ENCODE peak calls at places on chromosome 4, in six cellular contexts. F is IMR-90, S is H9, C is trophoblast cell, Y is neuronal stem cell, J is H1. Q is an unnamed sample.

GRCh38 chr4:59553739-59554126 is 1646.4 kb upstream of the ADGRL3 start:
- DNase-seq in J (no peak), S (no peak), Y (no peak), F (no peak), C (peak; percentile 56), Q (peak; percentile 61)

GRCh38 chr4:150976478-150977118 is 38.5 kb downstream of the LRBA start:
- DNase-seq in Y (peak; percentile 8), F (no peak), S (peak; percentile 52), C (no peak), J (no peak), Q (no peak)

GRCh38 chr4:67565284-67565683 is 6.8 kb downstream of the STAP1 start:
- DNase-seq in F (peak; percentile 22), C (no peak), Y (no peak), J (no peak), S (no peak), Q (no peak)

GRCh38 chr4:82748176-82748575 is 50.4 kb downstream of the SCD5 start:
- DNase-seq in C (no peak), S (no peak), J (no peak), Y (no peak), F (peak; percentile 65), Q (peak; percentile 28)

GRCh38 chr4:151021637-151022334 is 6.7 kb upstream of the LRBA start:
- DNase-seq in C (no peak), F (no peak), J (no peak), S (no peak), Y (no peak), Q (no peak)

GRCh38 chr4:41410049-41410448 is 127.9 kb upstream of the LIMCH1 start:
- DNase-seq in J (no peak), Y (no peak), S (no peak), C (peak; percentile 76), F (peak; percentile 6), Q (peak; percentile 86)

GRCh38 chr4:152936446-152937279 is 540 bp downstream of the FHDC1 start:
- DNase-seq in C (peak; percentile 86), J (no peak), F (peak; percentile 16), Y (peak; percentile 45), S (peak; percentile 62), Q (peak; percentile 40)

GRCh38 chr4:77776182-77777134 is 42.7 kb downstream of the CNOT6L start:
- DNase-seq in Y (no peak), J (no peak), F (peak; percentile 58), C (peak; percentile 52), S (no peak), Q (peak; percentile 50)

GRCh38 chr4:75717332-75717873 is 7.0 kb upstream of the USO1 start:
- DNase-seq in Y (no peak), F (no peak), S (no peak), J (no peak), C (peak; percentile 80), Q (no peak)

GRCh38 chr4:185567828-185568442 is 32.6 kb upstream of the PDLIM3 start:
- DNase-seq in J (no peak), F (peak; percentile 78), C (peak; percentile 78), Y (no peak), S (no peak), Q (peak; percentile 96)
- H3K18ac ChIP-seq in J (no peak overlapping the region), F (peak overlapping the region; percentile 31), C (no peak overlapping the region), Y (no peak overlapping the region), S (no peak overlapping the region), Q (peak overlapping the region; percentile 84)

GRCh38 chr4:15457401-15458201 is 12.1 kb upstream of the CC2D2A start:
- DNase-seq in J (no peak), F (peak; percentile 81), Y (no peak), S (no peak), C (peak; percentile 76), Q (peak; percentile 75)
- H3K18ac ChIP-seq in J (no peak overlapping the region), F (peak overlapping the region; percentile 73), Y (no peak overlapping the region), S (no peak overlapping the region), C (no peak overlapping the region), Q (peak overlapping the region; percentile 7)

DNA sequence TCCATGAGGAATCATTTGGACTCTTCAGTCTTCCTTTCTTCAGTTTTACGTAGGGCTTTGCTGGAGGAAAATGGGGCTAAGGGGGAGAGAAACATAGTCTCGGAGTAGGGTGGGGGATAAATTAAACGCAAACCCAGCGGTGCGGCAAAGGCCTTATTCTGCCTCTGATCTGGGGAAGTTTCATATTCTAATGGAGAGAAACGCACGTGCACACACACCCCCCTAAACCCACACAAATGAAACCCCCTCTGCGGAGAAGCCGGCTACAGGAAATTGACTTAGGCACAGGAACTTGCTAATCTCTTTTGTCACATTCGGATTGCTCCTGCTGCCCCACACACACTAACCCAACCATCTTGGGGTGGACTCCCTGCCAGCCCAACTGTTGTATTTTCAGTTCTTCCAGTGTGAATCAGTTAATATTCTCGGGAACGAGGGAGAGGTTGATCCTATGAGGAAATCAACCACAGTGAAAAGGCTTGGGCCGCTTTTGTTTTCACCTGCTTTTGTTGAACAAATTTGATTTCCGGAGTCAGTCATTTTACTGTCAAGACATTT is at the start of gene RHOH:
- DNase-seq in S (no peak), F (no peak), J (no peak), C (no peak), Y (no peak), Q (no peak)
- H3K18ac ChIP-seq in S (peak within 1 kb of the TSS; percentile 84), F (no peak within 1 kb of the TSS), J (peak within 1 kb of the TSS; percentile 52), C (no peak within 1 kb of the TSS), Y (no peak within 1 kb of the TSS), Q (no peak within 1 kb of the TSS)

GRCh38 chr4:80183196-80184052 is 13.9 kb upstream of the PRDM8 start:
- DNase-seq in F (no peak), J (no peak), S (peak; percentile 36), C (no peak), Y (no peak), Q (no peak)
- H3K18ac ChIP-seq in F (peak overlapping the region; percentile 40), J (no peak overlapping the region), S (no peak overlapping the region), C (no peak overlapping the region), Y (peak overlapping the region; percentile 73), Q (peak overlapping the region; percentile 73)

DNA sequence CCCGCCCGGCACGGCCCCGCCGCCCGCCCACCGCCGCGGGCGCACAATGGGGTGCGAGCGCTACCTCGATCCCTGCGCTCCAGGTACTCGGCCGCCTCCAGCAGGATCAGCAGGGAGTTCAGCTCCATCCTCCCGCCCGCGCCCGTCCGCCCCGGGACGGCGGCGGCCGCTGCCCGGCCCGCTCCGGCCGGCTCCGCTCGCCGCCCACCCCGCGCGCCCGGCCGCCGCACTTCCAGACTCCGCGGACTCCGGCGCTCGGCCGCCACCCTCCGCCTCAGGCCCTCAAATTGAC is at the start of gene MXD4:
- DNase-seq in C (no peak), S (no peak), J (no peak), F (no peak), Y (no peak), Q (no peak)
- H3K18ac ChIP-seq in C (peak within 1 kb of the TSS; percentile 81), S (peak within 1 kb of the TSS; percentile 71), J (no peak within 1 kb of the TSS), F (peak within 1 kb of the TSS; percentile 42), Y (peak within 1 kb of the TSS; percentile 99), Q (peak within 1 kb of the TSS; percentile 84)

DNA sequence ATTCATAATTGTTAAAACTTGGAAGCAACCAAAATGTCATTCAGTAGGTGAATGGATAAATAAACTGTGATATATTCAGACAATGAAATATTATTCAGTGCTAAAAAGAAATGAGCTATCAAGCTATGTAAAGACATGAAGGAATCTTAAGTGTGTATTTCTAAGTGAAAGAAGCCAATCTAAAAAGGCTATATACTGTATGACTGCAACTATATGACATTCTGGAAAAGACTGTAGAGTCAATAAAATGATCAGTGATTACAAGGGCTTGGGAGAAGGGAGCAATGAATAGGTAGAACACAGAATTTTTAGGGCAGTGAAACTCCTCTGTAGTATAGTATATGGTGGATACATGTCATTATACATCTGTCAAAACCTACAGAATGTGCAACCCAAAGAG is 139.9 kb downstream of the FRYL start:
- DNase-seq in S (no peak), Y (no peak), C (no peak), J (no peak), F (no peak), Q (no peak)
- H3K18ac ChIP-seq in S (no peak overlapping the region), Y (no peak overlapping the region), C (no peak overlapping the region), J (no peak overlapping the region), F (no peak overlapping the region), Q (no peak overlapping the region)

GRCh38 chr4:183253451-183253850 is 66.6 kb downstream of the CLDN22 start:
- DNase-seq in C (no peak), F (no peak), S (no peak), J (no peak), Y (no peak), Q (no peak)
- H3K18ac ChIP-seq in C (no peak overlapping the region), F (no peak overlapping the region), S (no peak overlapping the region), J (no peak overlapping the region), Y (no peak overlapping the region), Q (no peak overlapping the region)

GRCh38 chr4:113561758-113562157 is 199.8 kb downstream of the CAMK2D start:
- DNase-seq in J (no peak), C (no peak), S (no peak), F (no peak), Y (no peak), Q (no peak)

GRCh38 chr4:113564493-113564892 is 197.0 kb downstream of the CAMK2D start:
- DNase-seq in F (no peak), S (no peak), J (no peak), C (no peak), Y (no peak), Q (no peak)

GRCh38 chr4:113563691-113564378 is 197.7 kb downstream of the CAMK2D start:
- DNase-seq in J (no peak), S (no peak), C (no peak), Y (no peak), F (no peak), Q (no peak)

GRCh38 chr4:113565702-113566012 is 195.9 kb downstream of the CAMK2D start:
- DNase-seq in S (no peak), F (no peak), Y (no peak), C (no peak), J (no peak), Q (no peak)

GRCh38 chr4:113566015-113566795 is 195.3 kb downstream of the CAMK2D start:
- DNase-seq in C (no peak), F (no peak), J (no peak), S (no peak), Y (no peak), Q (no peak)
- H3K18ac ChIP-seq in C (no peak overlapping the region), F (no peak overlapping the region), J (no peak overlapping the region), S (no peak overlapping the region), Y (no peak overlapping the region), Q (peak overlapping the region; percentile 40)

Q was measured in mesenchymal stem cell.